ENCODE peak calls at places on chromosomes 3 and 15, in seven cellular contexts. B is psoas muscle; F is uterus; D is CD8-positive, alpha-beta memory T cell; H is spleen; W is neural progenitor cell; S is mammary epithelial cell. I is an unnamed sample. For H3K4me1, the result is how much of the 10 kb centered on the place peaks cover.

GRCh38 chr15:65595960-65596359 is 15.0 kb downstream of the INTS14 start:
- DNase-seq in F (no peak), D (no peak), H (no peak), B (no peak), W (peak), S (no peak), I (no peak)

GRCh38 chr3:64916937-64917336 is 229.1 kb upstream of the ADAMTS9 start:
- DNase-seq in F (no peak), S (no peak), H (no peak), W (no peak), D (no peak), B (no peak), I (peak)

GRCh38 chr3:66382142-66382541 is 118.7 kb downstream of the LRIG1 start:
- DNase-seq in S (no peak), F (no peak), W (no peak), H (no peak), D (no peak), B (no peak), I (peak)

GRCh38 chr3:124552224-124552623 is 178.0 kb upstream of the UMPS start:
- DNase-seq in D (no peak), F (no peak), S (peak), W (no peak), B (no peak), H (no peak), I (no peak)

GRCh38 chr3:88113311-88114162 is 36.2 kb upstream of the C3orf38 start:
- DNase-seq in S (peak), W (peak), F (peak), H (no peak), D (peak), B (no peak), I (peak)

GRCh38 chr3:98646680-98647079 is 53.3 kb upstream of the CPOX start:
- DNase-seq in W (no peak), D (no peak), F (no peak), B (no peak), H (no peak), S (no peak), I (no peak)

GRCh38 chr15:37093480-37094410 is 6.6 kb downstream of the MEIS2 start:
- DNase-seq in H (no peak), W (no peak), B (no peak), D (no peak), F (peak), S (peak), I (peak)

GRCh38 chr15:80710635-80711553 is 15.8 kb downstream of the ABHD17C start:
- DNase-seq in S (peak), H (no peak), D (no peak), W (no peak), F (no peak), B (no peak), I (no peak)

GRCh38 chr3:151362798-151363197 is 21.8 kb downstream of the P2RY12 start:
- DNase-seq in B (no peak), W (no peak), D (no peak), H (no peak), S (no peak), F (no peak), I (no peak)

GRCh38 chr15:46251873-46252272 is 617.0 kb downstream of the SQOR start:
- DNase-seq in W (no peak), D (no peak), S (no peak), F (no peak), H (no peak), B (no peak), I (no peak)

GRCh38 chr15:100671858-100672543 is 69.6 kb downstream of the ASB7 start:
- DNase-seq in H (peak), W (peak), B (no peak), F (peak), S (peak), D (no peak), I (peak)

GRCh38 chr3:16916840-16917239 is 32.1 kb downstream of the PLCL2 start:
- DNase-seq in F (no peak), B (no peak), W (no peak), D (no peak), S (no peak), H (no peak), I (no peak)

GRCh38 chr3:194395201-194395600 is 3.9 kb downstream of the GP5 start:
- DNase-seq in F (no peak), D (no peak), H (no peak), B (no peak), S (peak), W (no peak), I (no peak)

GRCh38 chr3:15795563-15796308 is 2.0 kb downstream of the ANKRD28 start:
- DNase-seq in W (no peak), H (no peak), F (no peak), D (peak), S (peak), B (no peak), I (no peak)

GRCh38 chr3:112557980-112558379 is 3.8 kb downstream of the ATG3 start:
- DNase-seq in F (no peak), W (no peak), D (no peak), B (no peak), S (no peak), H (no peak), I (no peak)

GRCh38 chr15:100437261-100437660 is 91.5 kb downstream of the CERS3 start:
- DNase-seq in H (no peak), D (no peak), B (no peak), W (no peak), S (no peak), F (no peak), I (no peak)

GRCh38 chr3:136142592-136142991 is 53.5 kb downstream of the MSL2 start:
- DNase-seq in S (peak), D (no peak), H (no peak), B (no peak), W (no peak), F (no peak), I (peak)

GRCh38 chr3:195570344-195570743 is 13.4 kb downstream of the APOD start:
- DNase-seq in B (no peak), S (no peak), H (no peak), D (no peak), W (no peak), F (no peak), I (no peak)

GRCh38 chr15:92077353-92078080 is 224.0 kb downstream of the SLCO3A1 start:
- DNase-seq in F (peak), H (no peak), D (peak), B (peak), W (peak), S (peak), I (peak)

GRCh38 chr15:82646250-82647044 is 716 bp downstream of the CPEB1 start:
- DNase-seq in W (peak), F (peak), B (peak), D (no peak), S (no peak), H (no peak), I (peak)

GRCh38 chr3:105791134-105791533 is 77.7 kb downstream of the CBLB start:
- DNase-seq in D (no peak), H (no peak), B (no peak), W (no peak), F (peak), S (no peak), I (no peak)

DNA sequence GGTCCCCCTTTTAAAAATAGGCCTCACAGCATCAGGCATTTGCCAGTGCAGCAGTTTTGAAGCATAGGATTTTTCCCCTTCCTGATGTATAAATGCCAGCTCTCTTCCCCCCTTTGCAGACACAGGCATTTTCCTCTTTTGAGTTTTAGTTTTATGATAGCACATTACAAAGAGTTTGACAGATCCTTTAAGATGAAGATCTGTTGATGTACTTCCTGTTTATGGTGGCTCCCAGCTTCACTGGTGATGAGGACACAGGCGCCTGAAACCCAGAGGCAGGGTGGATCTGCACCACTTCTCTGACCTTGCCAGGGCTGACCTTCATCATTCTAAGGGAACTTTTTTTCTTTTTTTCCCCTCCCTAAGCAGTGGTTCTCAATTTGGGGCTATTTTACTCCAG is 243.4 kb downstream of the PTPRG start:
- DNase-seq in B (no peak), H (no peak), D (no peak), S (no peak), W (no peak), F (no peak), I (no peak)
- H3K4me1 ChIP-seq in B (half or more), H (under half), D (under half), S (under half), W (under half), F (under half), I (under half)

GRCh38 chr3:116340680-116341216 is 104.5 kb downstream of the LSAMP start:
- DNase-seq in B (no peak), F (no peak), D (no peak), W (no peak), H (no peak), S (no peak), I (no peak)
- H3K4me1 ChIP-seq in B (under half), F (under half), D (under half), W (under half), H (under half), S (under half), I (under half)

GRCh38 chr15:40279437-40280141 is 3.3 kb downstream of the ANKRD63 start:
- DNase-seq in H (peak), S (peak), F (peak), D (peak), W (peak), B (peak), I (peak)
- H3K4me1 ChIP-seq in H (under half), S (under half), F (under half), D (under half), W (under half), B (under half), I (under half)

GRCh38 chr3:52487050-52487787 is 7.9 kb upstream of the STAB1 start:
- DNase-seq in W (no peak), F (no peak), H (peak), S (no peak), D (no peak), B (peak), I (no peak)
- H3K4me1 ChIP-seq in W (under half), F (under half), H (under half), S (under half), D (under half), B (under half), I (under half)

DNA sequence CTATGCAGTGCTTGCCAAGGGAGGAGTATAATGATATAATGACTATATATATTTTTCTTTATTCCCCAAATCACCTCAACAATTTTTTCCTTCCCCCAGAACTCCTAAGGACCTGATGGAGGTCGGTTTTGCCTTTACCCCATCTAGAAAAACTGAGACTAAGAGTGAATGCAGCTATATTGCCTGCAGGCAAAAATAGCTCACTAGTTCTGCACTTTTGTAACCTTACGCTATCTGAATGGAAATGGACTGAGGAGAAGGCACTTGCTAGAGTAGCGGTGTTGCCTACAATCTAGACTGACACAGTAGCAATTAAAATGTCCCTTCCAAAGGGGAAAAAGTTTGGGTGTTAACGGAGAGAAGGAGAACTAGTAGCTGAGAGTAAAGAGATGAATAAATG is 379.5 kb upstream of the SEMA6D start:
- DNase-seq in H (no peak), D (no peak), B (no peak), F (no peak), W (no peak), S (no peak), I (no peak)
- H3K4me1 ChIP-seq in H (under half), D (under half), B (under half), F (under half), W (under half), S (under half), I (under half)

I was measured in endodermal cell.